ENCODE peak calls at places on chromosome 17, in five cellular contexts. One of them, this sample, is unnamed.

GRCh38 chr17:77264617-77265230 is 124.0 kb downstream of the SEC14L1 start:
- DNase-seq in CD8-positive, alpha-beta T cell: no peak
- DNase-seq in CD4-positive, alpha-beta memory T cell: no peak
- DNase-seq in hypothalamus: no peak
- DNase-seq in sigmoid colon: no peak
- DNase-seq in this sample: no peak

GRCh38 chr17:66268247-66268927 is 34.0 kb upstream of the PRKCA start:
- DNase-seq in CD8-positive, alpha-beta T cell: no peak
- DNase-seq in hypothalamus: no peak
- DNase-seq in CD4-positive, alpha-beta memory T cell: no peak
- DNase-seq in sigmoid colon: no peak
- DNase-seq in this sample: no peak

GRCh38 chr17:13306310-13306962 is 288.6 kb upstream of the ELAC2 start:
- DNase-seq in CD8-positive, alpha-beta T cell: no peak
- DNase-seq in sigmoid colon: no peak
- DNase-seq in hypothalamus: no peak
- DNase-seq in CD4-positive, alpha-beta memory T cell: no peak
- DNase-seq in this sample: no peak

GRCh38 chr17:6924121-6924676 is 71.7 kb upstream of the ALOX12 start:
- DNase-seq in hypothalamus: no peak
- DNase-seq in CD4-positive, alpha-beta memory T cell: peak
- DNase-seq in sigmoid colon: no peak
- DNase-seq in CD8-positive, alpha-beta T cell: no peak
- DNase-seq in this sample: peak

GRCh38 chr17:8806206-8807069 is 7.3 kb upstream of the MFSD6L start:
- DNase-seq in sigmoid colon: no peak
- DNase-seq in hypothalamus: no peak
- DNase-seq in CD4-positive, alpha-beta memory T cell: no peak
- DNase-seq in CD8-positive, alpha-beta T cell: no peak
- DNase-seq in this sample: no peak

GRCh38 chr17:17792551-17793377 is 44.0 kb downstream of the SREBF1 start:
- DNase-seq in CD8-positive, alpha-beta T cell: peak
- DNase-seq in sigmoid colon: no peak
- DNase-seq in hypothalamus: peak
- DNase-seq in CD4-positive, alpha-beta memory T cell: peak
- DNase-seq in this sample: peak

GRCh38 chr17:50981279-50981678 is 115.1 kb upstream of the TOB1 start:
- DNase-seq in sigmoid colon: no peak
- DNase-seq in CD4-positive, alpha-beta memory T cell: no peak
- DNase-seq in CD8-positive, alpha-beta T cell: no peak
- DNase-seq in hypothalamus: no peak
- DNase-seq in this sample: no peak

GRCh38 chr17:75652934-75653549 is 13.9 kb downstream of the RECQL5 start:
- DNase-seq in hypothalamus: peak
- DNase-seq in CD4-positive, alpha-beta memory T cell: no peak
- DNase-seq in CD8-positive, alpha-beta T cell: no peak
- DNase-seq in sigmoid colon: peak
- DNase-seq in this sample: no peak

GRCh38 chr17:27802962-27803680 is 2.8 kb upstream of the NOS2 start:
- DNase-seq in CD4-positive, alpha-beta memory T cell: no peak
- DNase-seq in sigmoid colon: no peak
- DNase-seq in hypothalamus: no peak
- DNase-seq in CD8-positive, alpha-beta T cell: no peak
- DNase-seq in this sample: no peak

GRCh38 chr17:31008374-31009035 is 37.7 kb downstream of the RNF135 start:
- DNase-seq in hypothalamus: peak
- DNase-seq in CD8-positive, alpha-beta T cell: no peak
- DNase-seq in CD4-positive, alpha-beta memory T cell: peak
- DNase-seq in sigmoid colon: peak
- DNase-seq in this sample: peak

GRCh38 chr17:69761767-69762321 is 313.2 kb upstream of the KCNJ16 start:
- DNase-seq in hypothalamus: no peak
- DNase-seq in CD4-positive, alpha-beta memory T cell: no peak
- DNase-seq in sigmoid colon: no peak
- DNase-seq in CD8-positive, alpha-beta T cell: no peak
- DNase-seq in this sample: no peak

GRCh38 chr17:69430488-69430887 is 16.0 kb downstream of the MAP2K6 start:
- DNase-seq in sigmoid colon: no peak
- DNase-seq in hypothalamus: no peak
- DNase-seq in CD4-positive, alpha-beta memory T cell: no peak
- DNase-seq in CD8-positive, alpha-beta T cell: no peak
- DNase-seq in this sample: no peak

GRCh38 chr17:4393806-4394205 is 27.3 kb upstream of the UBE2G1 start:
- DNase-seq in CD4-positive, alpha-beta memory T cell: no peak
- DNase-seq in sigmoid colon: no peak
- DNase-seq in hypothalamus: no peak
- DNase-seq in CD8-positive, alpha-beta T cell: no peak
- DNase-seq in this sample: no peak